ENCODE peak calls at places on chromosomes 6 and 20, in ten cellular contexts. E, A, G, B, C, N, R, H, K and D are unnamed samples. For H3K36me3, the result is how much of the 10 kb centered on the place peaks cover.

GRCh38 chr20:22729180-22729579 is 144.8 kb upstream of the FOXA2 start:
- DNase-seq in E (no peak), A (no peak), G (no peak), B (no peak), C (no peak), N (no peak), R (peak), H (no peak), K (no peak), D (no peak)

GRCh38 chr6:41344865-41345264 is 9.5 kb downstream of the NCR2 start:
- DNase-seq in E (peak), A (no peak), G (no peak), B (no peak), C (no peak), N (no peak), R (no peak), H (no peak), K (peak), D (no peak)

GRCh38 chr6:25318589-25318988 is 39.4 kb downstream of the CARMIL1 start:
- DNase-seq in E (no peak), A (no peak), G (peak), B (no peak), C (no peak), N (no peak), R (no peak), H (no peak), K (no peak), D (no peak)

GRCh38 chr20:50673146-50673830 is 18.1 kb downstream of the RIPOR3 start:
- DNase-seq in E (no peak), A (no peak), G (no peak), B (no peak), C (peak), N (no peak), R (peak), H (no peak), K (no peak), D (no peak)

GRCh38 chr6:6900566-6901204 is 207.1 kb upstream of the RREB1 start:
- DNase-seq in E (no peak), A (no peak), G (no peak), B (no peak), C (no peak), N (no peak), R (no peak), H (no peak), K (no peak), D (no peak)

GRCh38 chr20:25317351-25318075 is 69.6 kb downstream of the PYGB start:
- DNase-seq in E (no peak), A (no peak), G (no peak), B (no peak), C (no peak), N (no peak), R (no peak), H (no peak), K (no peak), D (no peak)

GRCh38 chr6:154447929-154448328 is 62.6 kb downstream of the CNKSR3 start:
- DNase-seq in E (no peak), A (no peak), G (no peak), B (no peak), C (no peak), N (peak), R (peak), H (no peak), K (no peak), D (no peak)

GRCh38 chr6:134784336-134784735 is 165.6 kb downstream of the ALDH8A1 start:
- DNase-seq in E (no peak), A (no peak), G (no peak), B (no peak), C (no peak), N (no peak), R (no peak), H (no peak), K (no peak), D (no peak)

GRCh38 chr6:112279044-112279916 is 24.9 kb upstream of the LAMA4 start:
- DNase-seq in E (no peak), A (no peak), G (no peak), B (no peak), C (no peak), N (no peak), R (no peak), H (no peak), K (no peak), D (no peak)

GRCh38 chr20:47348539-47349142 is 7.9 kb downstream of the ZMYND8 start:
- DNase-seq in E (no peak), A (no peak), G (no peak), B (no peak), C (no peak), N (no peak), R (peak), H (no peak), K (no peak), D (no peak)

GRCh38 chr6:43923376-43924221 is 153.6 kb downstream of the VEGFA start:
- DNase-seq in E (no peak), A (no peak), G (no peak), B (peak), C (no peak), N (no peak), R (no peak), H (no peak), K (no peak), D (no peak)
- H3K27ac ChIP-seq in E (no peak), A (no peak), G (no peak), B (no peak), C (peak), N (peak), R (no peak), H (no peak), K (no peak), D (no peak)

DNA sequence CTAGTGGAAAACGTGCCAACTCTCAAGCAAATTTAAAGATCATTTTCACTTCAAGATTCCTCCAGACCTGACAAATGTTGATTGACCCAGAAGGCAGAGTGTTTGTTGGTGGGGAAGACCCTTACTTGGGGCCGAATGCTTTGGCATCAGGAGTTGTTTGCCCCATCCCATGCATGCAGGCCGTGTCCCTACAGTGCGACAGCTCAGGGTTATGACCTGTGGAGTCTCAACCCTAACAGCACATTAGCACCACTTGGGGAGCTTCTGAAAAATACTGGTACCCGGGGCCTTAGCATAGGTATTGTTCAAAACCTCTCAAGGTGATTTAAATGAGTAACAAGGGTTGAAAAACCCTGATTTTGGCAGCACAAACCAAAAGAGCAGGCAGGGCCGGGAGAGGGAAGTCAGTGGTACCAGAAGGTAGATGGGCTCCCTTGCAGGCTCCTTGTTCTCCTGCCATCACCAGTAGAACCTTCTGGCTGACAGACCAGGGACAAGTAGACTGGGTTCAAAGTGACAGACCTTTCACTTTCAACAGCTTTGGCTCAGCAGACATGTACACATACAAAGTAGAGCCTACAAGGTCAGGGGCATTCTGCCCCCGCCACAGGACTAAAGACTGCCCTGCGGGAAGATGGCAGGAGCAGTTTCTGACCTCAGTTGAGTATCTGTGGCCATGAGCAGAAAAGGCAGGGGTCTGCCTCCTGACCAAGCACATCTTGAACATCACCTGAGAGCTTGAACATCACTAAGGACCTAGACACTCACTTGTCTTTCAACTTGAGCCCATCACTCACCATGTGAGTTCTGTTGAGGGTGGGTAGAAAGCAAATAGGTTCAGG is 39.6 kb downstream of the PLCG1 start:
- DNase-seq in E (no peak), A (peak), G (peak), B (no peak), C (no peak), N (no peak), R (no peak), H (no peak), K (no peak), D (no peak)
- H3K36me3 ChIP-seq in E (under half), A (under half), G (under half), B (under half), C (under half), N (under half), R (half or more), H (under half), K (under half), D (half or more)

DNA sequence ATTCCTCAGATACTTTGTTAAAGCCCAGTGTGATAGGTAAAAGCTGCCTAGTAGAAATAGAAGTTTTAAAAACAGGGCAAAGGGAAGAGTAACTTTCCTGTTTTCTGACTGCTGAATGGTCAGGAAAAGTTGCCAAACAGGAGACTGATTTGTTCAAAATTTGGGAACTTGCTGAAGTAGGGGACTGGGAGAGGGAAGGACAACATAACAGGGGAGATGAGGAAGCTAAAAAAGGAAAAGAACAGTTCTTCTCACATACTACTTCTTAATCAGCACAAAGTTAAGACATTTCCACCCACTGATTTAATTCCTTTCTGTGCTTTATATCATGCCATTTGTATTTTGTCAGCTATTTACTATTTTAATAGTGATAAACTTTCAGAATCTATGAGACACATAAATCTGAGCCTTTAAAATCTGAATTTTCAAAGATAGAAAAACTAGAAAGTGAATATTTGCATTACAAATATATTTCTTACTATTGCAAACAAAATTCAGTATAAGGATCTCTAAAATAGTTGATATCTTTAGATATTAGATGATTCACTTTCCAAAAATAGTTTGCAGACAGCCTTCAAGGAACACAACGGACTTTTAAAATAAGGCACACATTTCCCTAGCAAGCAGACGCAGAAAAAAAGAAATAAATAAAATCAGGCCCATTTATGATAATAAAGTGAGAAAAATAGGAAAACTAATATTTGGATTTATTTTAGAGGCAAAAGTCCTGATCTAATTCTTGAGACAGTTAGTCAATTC is 36.9 kb upstream of the SLC16A10 start:
- DNase-seq in E (no peak), A (no peak), G (no peak), B (no peak), C (no peak), N (no peak), R (no peak), H (no peak), K (no peak), D (no peak)
- H3K27ac ChIP-seq in E (no peak), A (no peak), G (no peak), B (no peak), C (no peak), N (no peak), R (no peak), H (no peak), K (no peak), D (no peak)

GRCh38 chr20:3800878-3801260 is 4.8 kb downstream of the CDC25B start:
- DNase-seq in E (no peak), A (no peak), G (peak), B (no peak), C (no peak), N (no peak), R (no peak), H (no peak), K (no peak), D (no peak)
- H3K36me3 ChIP-seq in E (half or more), A (under half), G (under half), B (under half), C (under half), N (half or more), R (half or more), H (under half), K (under half), D (under half)

DNA sequence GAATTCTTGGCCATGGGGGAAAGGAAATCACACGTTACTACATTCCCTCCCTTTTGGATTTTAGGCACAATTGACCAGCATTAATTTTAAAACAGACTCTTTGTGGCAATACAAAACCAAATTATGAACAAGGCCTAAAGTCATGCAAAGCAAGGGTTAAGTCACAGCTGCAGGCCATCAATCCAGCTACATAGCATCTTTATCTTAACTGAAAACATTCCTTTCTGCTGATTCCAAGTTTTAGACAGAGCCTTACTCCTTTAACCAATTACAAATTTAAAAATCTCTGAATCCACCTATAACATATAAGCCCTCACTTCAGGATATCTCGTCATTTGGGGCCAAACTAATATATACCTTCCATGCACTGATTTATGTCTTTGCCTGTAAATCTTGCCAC is 757.2 kb downstream of the PTPRT start:
- DNase-seq in E (no peak), A (no peak), G (no peak), B (no peak), C (no peak), N (no peak), R (no peak), H (no peak), K (no peak), D (no peak)
- H3K27ac ChIP-seq in E (no peak), A (peak), G (no peak), B (no peak), C (no peak), N (no peak), R (no peak), H (no peak), K (no peak), D (no peak)

DNA sequence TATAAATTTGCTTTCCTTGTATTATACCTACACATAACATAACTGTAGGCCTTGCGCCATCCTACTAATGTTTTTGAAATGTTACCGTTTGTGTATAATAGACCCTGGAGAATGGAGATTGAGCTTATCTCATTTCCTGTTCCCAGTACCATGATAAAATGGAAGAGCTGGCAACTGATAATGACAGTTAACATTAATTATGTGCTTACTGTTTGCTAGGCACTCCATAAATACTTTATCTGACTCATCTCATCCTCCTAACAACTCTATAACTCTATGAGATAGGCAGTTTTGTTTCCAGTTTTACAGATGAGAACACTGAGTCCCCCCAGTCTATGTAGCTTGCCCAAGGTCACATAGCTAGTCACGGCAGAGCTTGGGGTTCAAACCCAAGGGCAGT is 396.7 kb downstream of the SYNE1 start:
- DNase-seq in E (no peak), A (no peak), G (no peak), B (no peak), C (no peak), N (peak), R (no peak), H (no peak), K (no peak), D (no peak)
- H3K36me3 ChIP-seq in E (half or more), A (half or more), G (half or more), B (half or more), C (under half), N (under half), R (half or more), H (under half), K (under half), D (under half)

GRCh38 chr6:21502682-21503081 is 90.9 kb upstream of the SOX4 start:
- DNase-seq in E (no peak), A (no peak), G (no peak), B (no peak), C (no peak), N (no peak), R (no peak), H (no peak), K (no peak), D (no peak)
- H3K27ac ChIP-seq in E (no peak), A (no peak), G (no peak), B (no peak), C (no peak), N (no peak), R (no peak), H (no peak), K (no peak), D (no peak)

GRCh38 chr20:4797275-4797674 is 75.6 kb downstream of the PRND start:
- DNase-seq in E (no peak), A (no peak), G (no peak), B (no peak), C (no peak), N (no peak), R (no peak), H (no peak), K (no peak), D (no peak)
- H3K36me3 ChIP-seq in E (half or more), A (under half), G (under half), B (under half), C (under half), N (under half), R (under half), H (under half), K (under half), D (under half)

GRCh38 chr20:53497246-53497645 is 96.4 kb downstream of the ZNF217 start:
- DNase-seq in E (no peak), A (no peak), G (no peak), B (no peak), C (no peak), N (no peak), R (no peak), H (no peak), K (no peak), D (no peak)

GRCh38 chr20:53495357-53495756 is 98.3 kb downstream of the ZNF217 start:
- DNase-seq in E (no peak), A (no peak), G (no peak), B (no peak), C (no peak), N (no peak), R (peak), H (no peak), K (no peak), D (no peak)

GRCh38 chr20:53503517-53503919 is 90.1 kb downstream of the ZNF217 start:
- DNase-seq in E (no peak), A (no peak), G (no peak), B (no peak), C (no peak), N (no peak), R (no peak), H (no peak), K (no peak), D (no peak)

GRCh38 chr20:53502820-53503219 is 90.8 kb downstream of the ZNF217 start:
- DNase-seq in E (no peak), A (no peak), G (no peak), B (no peak), C (no peak), N (no peak), R (no peak), H (no peak), K (no peak), D (no peak)

GRCh38 chr20:53500651-53501050 is 93.0 kb downstream of the ZNF217 start:
- DNase-seq in E (no peak), A (no peak), G (no peak), B (no peak), C (no peak), N (no peak), R (no peak), H (no peak), K (no peak), D (no peak)
- H3K27ac ChIP-seq in E (no peak), A (no peak), G (no peak), B (no peak), C (no peak), N (no peak), R (no peak), H (no peak), K (no peak), D (no peak)